ENCODE peak calls at places on chromosomes 1 and 21, in five cellular contexts. One of them, this sample, is unnamed.

GRCh38 chr21:45430521-45431501 is 25.8 kb downstream of the COL18A1 start:
- DNase-seq in lower lobe of right lung: no peak
- DNase-seq in activated B cell treated with CpG ODN at 0.5 μM for 24 hours: no peak
- DNase-seq in stomach: no peak
- DNase-seq in upper lobe of right lung: no peak
- DNase-seq in this sample: no peak

GRCh38 chr1:154983776-154984466 is 777 bp downstream of the FLAD1 start:
- DNase-seq in lower lobe of right lung: peak
- DNase-seq in activated B cell treated with CpG ODN at 0.5 μM for 24 hours: no peak
- DNase-seq in upper lobe of right lung: peak
- DNase-seq in stomach: no peak
- DNase-seq in this sample: no peak

GRCh38 chr1:43743206-43743605 is 35.9 kb downstream of the ST3GAL3 start:
- DNase-seq in stomach: no peak
- DNase-seq in activated B cell treated with CpG ODN at 0.5 μM for 24 hours: no peak
- DNase-seq in upper lobe of right lung: no peak
- DNase-seq in lower lobe of right lung: no peak
- DNase-seq in this sample: no peak

GRCh38 chr1:226763741-226764264 is 24.7 kb upstream of the ITPKB start:
- DNase-seq in upper lobe of right lung: no peak
- DNase-seq in stomach: no peak
- DNase-seq in lower lobe of right lung: no peak
- DNase-seq in activated B cell treated with CpG ODN at 0.5 μM for 24 hours: no peak
- DNase-seq in this sample: peak

GRCh38 chr1:109501644-109502367 is 7.7 kb downstream of the AMIGO1 start:
- DNase-seq in activated B cell treated with CpG ODN at 0.5 μM for 24 hours: no peak
- DNase-seq in stomach: no peak
- DNase-seq in lower lobe of right lung: no peak
- DNase-seq in upper lobe of right lung: no peak
- DNase-seq in this sample: no peak

GRCh38 chr1:243345205-243345604 is 89.4 kb downstream of the SDCCAG8 start:
- DNase-seq in activated B cell treated with CpG ODN at 0.5 μM for 24 hours: no peak
- DNase-seq in stomach: no peak
- DNase-seq in lower lobe of right lung: no peak
- DNase-seq in upper lobe of right lung: no peak
- DNase-seq in this sample: peak

GRCh38 chr1:101025283-101025679 is 303 bp downstream of the DPH5 start:
- DNase-seq in upper lobe of right lung: no peak
- DNase-seq in activated B cell treated with CpG ODN at 0.5 μM for 24 hours: no peak
- DNase-seq in lower lobe of right lung: no peak
- DNase-seq in stomach: no peak
- DNase-seq in this sample: no peak

GRCh38 chr1:112689842-112690237 is 15.4 kb downstream of the MOV10 start:
- DNase-seq in stomach: no peak
- DNase-seq in upper lobe of right lung: no peak
- DNase-seq in activated B cell treated with CpG ODN at 0.5 μM for 24 hours: no peak
- DNase-seq in lower lobe of right lung: no peak
- DNase-seq in this sample: no peak

GRCh38 chr1:43619314-43619790 is 30.6 kb upstream of the KDM4A start:
- DNase-seq in upper lobe of right lung: no peak
- DNase-seq in activated B cell treated with CpG ODN at 0.5 μM for 24 hours: no peak
- DNase-seq in stomach: no peak
- DNase-seq in lower lobe of right lung: peak
- DNase-seq in this sample: no peak

GRCh38 chr1:236282719-236283118 is 961 bp upstream of the ERO1B start:
- DNase-seq in activated B cell treated with CpG ODN at 0.5 μM for 24 hours: no peak
- DNase-seq in stomach: no peak
- DNase-seq in upper lobe of right lung: no peak
- DNase-seq in lower lobe of right lung: no peak
- DNase-seq in this sample: no peak

GRCh38 chr21:45304945-45305344 is 17.2 kb upstream of the POFUT2 start:
- DNase-seq in activated B cell treated with CpG ODN at 0.5 μM for 24 hours: no peak
- DNase-seq in upper lobe of right lung: no peak
- DNase-seq in lower lobe of right lung: peak
- DNase-seq in stomach: no peak
- DNase-seq in this sample: no peak

GRCh38 chr1:59707216-59707615 is 107.5 kb upstream of the HOOK1 start:
- DNase-seq in activated B cell treated with CpG ODN at 0.5 μM for 24 hours: no peak
- DNase-seq in upper lobe of right lung: no peak
- DNase-seq in stomach: no peak
- DNase-seq in lower lobe of right lung: no peak
- DNase-seq in this sample: no peak

GRCh38 chr1:247358920-247359319 is 27.3 kb upstream of the ZNF496 start:
- DNase-seq in activated B cell treated with CpG ODN at 0.5 μM for 24 hours: no peak
- DNase-seq in lower lobe of right lung: no peak
- DNase-seq in upper lobe of right lung: no peak
- DNase-seq in stomach: no peak
- DNase-seq in this sample: no peak

GRCh38 chr1:76074321-76075187 is at the start of gene ST6GALNAC3:
- DNase-seq in upper lobe of right lung: peak
- DNase-seq in stomach: peak
- DNase-seq in activated B cell treated with CpG ODN at 0.5 μM for 24 hours: peak
- DNase-seq in lower lobe of right lung: peak
- DNase-seq in this sample: peak

GRCh38 chr1:210707300-210707699 is 378.6 kb downstream of the HHAT start:
- DNase-seq in lower lobe of right lung: no peak
- DNase-seq in activated B cell treated with CpG ODN at 0.5 μM for 24 hours: no peak
- DNase-seq in upper lobe of right lung: no peak
- DNase-seq in stomach: no peak
- DNase-seq in this sample: no peak

GRCh38 chr1:226938903-226939438 is 1.1 kb upstream of the COQ8A start:
- DNase-seq in upper lobe of right lung: no peak
- DNase-seq in activated B cell treated with CpG ODN at 0.5 μM for 24 hours: no peak
- DNase-seq in stomach: no peak
- DNase-seq in lower lobe of right lung: no peak
- DNase-seq in this sample: no peak

GRCh38 chr1:33712176-33712575 is 151.7 kb upstream of the HMGB4 start:
- DNase-seq in upper lobe of right lung: no peak
- DNase-seq in lower lobe of right lung: no peak
- DNase-seq in stomach: no peak
- DNase-seq in activated B cell treated with CpG ODN at 0.5 μM for 24 hours: no peak
- DNase-seq in this sample: no peak

GRCh38 chr1:154148787-154149186 is 6.1 kb downstream of the NUP210L start:
- DNase-seq in lower lobe of right lung: no peak
- DNase-seq in stomach: no peak
- DNase-seq in upper lobe of right lung: no peak
- DNase-seq in activated B cell treated with CpG ODN at 0.5 μM for 24 hours: no peak
- DNase-seq in this sample: peak

GRCh38 chr1:211323156-211324063 is 3.2 kb upstream of the TRAF5 start:
- DNase-seq in upper lobe of right lung: no peak
- DNase-seq in lower lobe of right lung: no peak
- DNase-seq in stomach: peak
- DNase-seq in activated B cell treated with CpG ODN at 0.5 μM for 24 hours: no peak
- DNase-seq in this sample: no peak

GRCh38 chr1:177945943-177946650 is 23.8 kb downstream of the SEC16B start:
- DNase-seq in lower lobe of right lung: no peak
- DNase-seq in stomach: peak
- DNase-seq in activated B cell treated with CpG ODN at 0.5 μM for 24 hours: no peak
- DNase-seq in upper lobe of right lung: no peak
- DNase-seq in this sample: no peak

GRCh38 chr21:34526618-34527290 is 14.7 kb upstream of the KCNE1 start:
- DNase-seq in stomach: peak
- DNase-seq in upper lobe of right lung: no peak
- DNase-seq in activated B cell treated with CpG ODN at 0.5 μM for 24 hours: no peak
- DNase-seq in lower lobe of right lung: peak
- DNase-seq in this sample: no peak

GRCh38 chr1:241714321-241715218 is 62.5 kb downstream of the WDR64 start:
- DNase-seq in upper lobe of right lung: no peak
- DNase-seq in lower lobe of right lung: no peak
- DNase-seq in activated B cell treated with CpG ODN at 0.5 μM for 24 hours: no peak
- DNase-seq in stomach: no peak
- DNase-seq in this sample: no peak

GRCh38 chr1:78797108-78797781 is 147.6 kb downstream of the IFI44 start:
- DNase-seq in lower lobe of right lung: no peak
- DNase-seq in activated B cell treated with CpG ODN at 0.5 μM for 24 hours: no peak
- DNase-seq in upper lobe of right lung: no peak
- DNase-seq in stomach: no peak
- DNase-seq in this sample: no peak

GRCh38 chr1:201649776-201650607 is 111.1 kb downstream of the NAV1 start:
- DNase-seq in upper lobe of right lung: peak
- DNase-seq in activated B cell treated with CpG ODN at 0.5 μM for 24 hours: no peak
- DNase-seq in lower lobe of right lung: peak
- DNase-seq in stomach: peak
- DNase-seq in this sample: no peak

GRCh38 chr1:81174811-81175476 is 625.8 kb upstream of the ADGRL2 start:
- DNase-seq in stomach: no peak
- DNase-seq in activated B cell treated with CpG ODN at 0.5 μM for 24 hours: no peak
- DNase-seq in lower lobe of right lung: no peak
- DNase-seq in upper lobe of right lung: no peak
- DNase-seq in this sample: no peak
- TF ChIP-seq CTCF in stomach: no peak
- TF ChIP-seq CTCF in activated B cell treated with CpG ODN at 0.5 μM for 24 hours: no peak
- TF ChIP-seq CTCF in lower lobe of right lung: no peak
- TF ChIP-seq CTCF in upper lobe of right lung: no peak
- TF ChIP-seq CTCF in this sample: no peak

DNA sequence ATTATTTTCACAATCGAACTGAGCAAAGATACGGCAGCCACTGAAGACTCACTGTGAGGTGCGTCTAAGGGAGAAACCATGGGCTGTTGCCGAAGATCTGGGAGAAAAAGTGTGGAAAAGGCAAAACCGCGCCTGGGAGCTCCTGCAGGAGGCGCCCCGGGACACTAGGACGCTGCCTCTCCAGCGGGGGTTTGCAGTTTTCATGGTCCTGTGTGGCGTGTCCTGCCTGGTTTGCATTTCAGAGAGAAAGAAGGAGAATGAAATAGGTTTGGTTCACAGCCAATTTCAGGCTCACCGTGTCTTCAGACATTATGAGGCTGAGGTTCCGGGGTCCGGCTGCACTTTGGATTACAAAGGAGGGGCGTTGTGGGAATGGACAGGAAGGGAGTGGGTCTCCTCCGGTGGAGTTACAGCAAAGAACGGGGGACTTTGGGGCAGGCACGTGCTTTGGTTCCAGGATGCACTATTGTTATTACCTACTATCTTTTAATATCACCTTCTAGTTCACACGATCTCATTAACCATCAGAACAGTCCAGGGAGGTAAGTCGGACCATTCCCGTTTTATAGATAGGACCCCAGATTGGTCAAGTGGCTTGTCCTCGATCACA is 179.8 kb downstream of the DYRK1A start:
- DNase-seq in lower lobe of right lung: no peak
- DNase-seq in activated B cell treated with CpG ODN at 0.5 μM for 24 hours: no peak
- DNase-seq in upper lobe of right lung: no peak
- DNase-seq in stomach: no peak
- DNase-seq in this sample: no peak
- TF ChIP-seq CTCF in lower lobe of right lung: no peak
- TF ChIP-seq CTCF in activated B cell treated with CpG ODN at 0.5 μM for 24 hours: no peak
- TF ChIP-seq CTCF in upper lobe of right lung: no peak
- TF ChIP-seq CTCF in stomach: no peak
- TF ChIP-seq CTCF in this sample: no peak

DNA sequence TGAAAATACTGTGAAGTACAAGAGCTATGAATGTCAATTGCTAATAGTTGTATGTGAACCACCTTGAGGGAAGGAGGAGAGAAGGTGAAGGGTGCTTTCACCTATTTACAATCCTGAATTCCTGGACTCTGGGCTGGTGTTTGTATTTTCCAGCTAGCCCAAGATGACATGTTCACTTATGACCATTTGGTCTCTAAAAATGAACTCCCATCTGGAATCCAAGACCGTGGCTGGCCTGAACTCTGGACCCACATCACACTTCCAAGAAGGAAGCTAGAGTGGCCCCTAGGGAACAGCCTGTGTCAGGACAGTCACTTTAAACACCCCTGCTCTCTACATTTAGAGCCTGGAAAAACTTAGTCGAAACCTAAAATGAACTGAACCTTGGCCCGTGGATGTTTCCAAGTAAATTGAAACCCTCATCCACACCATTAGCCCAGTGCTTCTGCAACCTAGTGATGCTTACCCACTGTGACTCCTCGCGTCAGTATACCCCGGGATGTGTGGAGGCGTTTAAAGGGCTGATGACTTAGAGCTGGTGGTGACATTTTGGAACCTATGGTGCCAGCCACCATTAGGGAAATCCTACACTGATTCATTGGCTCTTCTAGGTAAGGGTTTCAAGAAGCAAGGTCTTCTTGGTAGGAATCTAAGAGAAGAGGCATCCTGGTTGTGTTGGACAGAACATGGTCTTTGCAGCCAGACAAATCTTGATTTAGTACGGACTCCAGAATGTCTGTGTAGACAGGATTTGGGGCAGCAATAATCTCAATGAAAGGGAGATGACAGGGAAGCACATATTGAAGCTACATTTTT is 171.5 kb upstream of the IRF2BP2 start:
- DNase-seq in stomach: no peak
- DNase-seq in lower lobe of right lung: no peak
- DNase-seq in activated B cell treated with CpG ODN at 0.5 μM for 24 hours: no peak
- DNase-seq in upper lobe of right lung: no peak
- DNase-seq in this sample: no peak
- TF ChIP-seq CTCF in stomach: no peak
- TF ChIP-seq CTCF in lower lobe of right lung: no peak
- TF ChIP-seq CTCF in activated B cell treated with CpG ODN at 0.5 μM for 24 hours: no peak
- TF ChIP-seq CTCF in upper lobe of right lung: no peak
- TF ChIP-seq CTCF in this sample: no peak

GRCh38 chr1:214551052-214551435 is 358 bp downstream of the PTPN14 start:
- DNase-seq in lower lobe of right lung: peak
- DNase-seq in upper lobe of right lung: peak
- DNase-seq in stomach: peak
- DNase-seq in activated B cell treated with CpG ODN at 0.5 μM for 24 hours: no peak
- DNase-seq in this sample: no peak

GRCh38 chr1:214551436-214552173 is at the start of gene PTPN14:
- DNase-seq in lower lobe of right lung: peak
- DNase-seq in activated B cell treated with CpG ODN at 0.5 μM for 24 hours: no peak
- DNase-seq in upper lobe of right lung: peak
- DNase-seq in stomach: peak
- DNase-seq in this sample: no peak

GRCh38 chr1:214548988-214549387 is 2.4 kb downstream of the PTPN14 start:
- DNase-seq in lower lobe of right lung: peak
- DNase-seq in upper lobe of right lung: no peak
- DNase-seq in activated B cell treated with CpG ODN at 0.5 μM for 24 hours: no peak
- DNase-seq in stomach: peak
- DNase-seq in this sample: no peak

GRCh38 chr1:214550339-214551051 is 907 bp downstream of the PTPN14 start:
- DNase-seq in activated B cell treated with CpG ODN at 0.5 μM for 24 hours: no peak
- DNase-seq in upper lobe of right lung: no peak
- DNase-seq in stomach: no peak
- DNase-seq in lower lobe of right lung: no peak
- DNase-seq in this sample: no peak

DNA sequence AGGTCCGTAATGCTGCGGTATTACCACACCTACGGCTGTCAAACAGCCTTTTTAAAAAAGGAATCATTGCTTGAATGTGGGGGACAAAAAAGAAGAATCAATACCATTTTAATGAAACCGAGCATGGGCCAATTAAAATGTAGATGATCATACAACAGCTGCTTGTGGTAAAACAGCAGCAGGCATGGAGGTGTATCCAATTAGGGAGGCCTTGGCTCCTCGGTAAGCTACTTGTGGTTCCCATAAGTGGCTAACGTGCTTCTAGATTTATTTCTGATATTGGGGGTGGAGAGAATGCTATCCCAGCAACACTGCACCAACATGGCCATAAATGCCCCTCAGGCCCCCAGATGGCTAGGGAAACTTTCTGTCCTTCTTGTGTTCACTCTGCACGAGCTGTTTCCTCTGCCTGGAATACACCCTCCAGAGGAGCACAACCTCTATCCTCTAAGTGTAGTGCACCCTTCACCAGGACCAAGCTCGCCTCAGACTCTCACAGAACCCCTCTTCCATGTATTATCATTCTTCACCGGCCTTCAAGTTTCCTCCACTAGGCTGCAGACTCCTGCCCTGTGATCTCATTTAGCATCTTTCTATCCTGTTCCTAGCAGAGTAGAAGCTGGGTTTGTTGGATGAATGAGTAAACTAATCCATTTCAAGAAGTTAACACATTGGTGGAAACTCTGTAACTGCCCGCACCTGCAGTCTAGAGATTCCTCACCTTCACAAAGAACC is 1.6 kb downstream of the PTPN14 start:
- DNase-seq in upper lobe of right lung: no peak
- DNase-seq in stomach: no peak
- DNase-seq in activated B cell treated with CpG ODN at 0.5 μM for 24 hours: no peak
- DNase-seq in lower lobe of right lung: no peak
- DNase-seq in this sample: no peak
- TF ChIP-seq CTCF in upper lobe of right lung: peak
- TF ChIP-seq CTCF in stomach: no peak
- TF ChIP-seq CTCF in activated B cell treated with CpG ODN at 0.5 μM for 24 hours: no peak
- TF ChIP-seq CTCF in lower lobe of right lung: no peak
- TF ChIP-seq CTCF in this sample: no peak

This sample was measured in GM06990.